ENCODE peak calls at places on chromosomes 5 and 9, in six cellular contexts. B, I, V, O, J and L are unnamed samples.

GRCh38 chr9:136137321-136138054 is 18.8 kb upstream of the TMEM250 start:
- DNase-seq in B (no peak), I (no peak), V (no peak), O (no peak), J (no peak), L (no peak)

GRCh38 chr5:120151181-120151580 is 312.9 kb upstream of the PRR16 start:
- DNase-seq in B (no peak), I (no peak), V (no peak), O (no peak), J (no peak), L (no peak)

GRCh38 chr5:151451626-151452520 is 4.5 kb downstream of the SLC36A1 start:
- DNase-seq in B (peak), I (no peak), V (peak), O (no peak), J (peak), L (no peak)

GRCh38 chr5:173626501-173626812 is 10.0 kb upstream of the BOD1 start:
- DNase-seq in B (no peak), I (no peak), V (no peak), O (no peak), J (no peak), L (no peak)

GRCh38 chr5:157365732-157366131 is 94.3 kb upstream of the NIPAL4 start:
- DNase-seq in B (no peak), I (no peak), V (no peak), O (no peak), J (no peak), L (no peak)

GRCh38 chr5:174446988-174447387 is 277.4 kb upstream of the MSX2 start:
- DNase-seq in B (no peak), I (no peak), V (no peak), O (no peak), J (no peak), L (no peak)

GRCh38 chr5:178371362-178372090 is 138.9 kb upstream of the PHYKPL start:
- DNase-seq in B (no peak), I (peak), V (no peak), O (no peak), J (no peak), L (no peak)

GRCh38 chr5:36346891-36347290 is 45.2 kb upstream of the RANBP3L start:
- DNase-seq in B (no peak), I (no peak), V (no peak), O (no peak), J (no peak), L (no peak)

GRCh38 chr5:146647656-146648199 is 131.7 kb upstream of the GPR151 start:
- DNase-seq in B (no peak), I (no peak), V (no peak), O (peak), J (no peak), L (no peak)

GRCh38 chr5:56985941-56986630 is 34.2 kb upstream of the MIER3 start:
- DNase-seq in B (no peak), I (no peak), V (no peak), O (no peak), J (no peak), L (no peak)

GRCh38 chr5:34599471-34600117 is 56.5 kb upstream of the RAI14 start:
- DNase-seq in B (no peak), I (no peak), V (no peak), O (no peak), J (no peak), L (no peak)

GRCh38 chr9:137112564-137113384 is 1.8 kb downstream of the DPP7 start:
- DNase-seq in B (no peak), I (no peak), V (no peak), O (no peak), J (peak), L (no peak)

GRCh38 chr5:65156933-65157332 is 324.8 kb downstream of the ADAMTS6 start:
- DNase-seq in B (no peak), I (no peak), V (no peak), O (no peak), J (no peak), L (no peak)

GRCh38 chr5:159430361-159431018 is 100.2 kb upstream of the IL12B start:
- DNase-seq in B (no peak), I (no peak), V (no peak), O (no peak), J (no peak), L (no peak)